ENCODE peak calls at places on chromosomes 7 and 10, in five cellular contexts. One of them, this sample, is unnamed. For H3K36me3 and H3K4me1, the result is how much of the 10 kb centered on the place peaks cover.

GRCh38 chr10:72645263-72645858 is 19.5 kb upstream of the MICU1 start:
- DNase-seq in GM23248: no peak
- DNase-seq in pancreas: no peak
- DNase-seq in Panc1: no peak
- DNase-seq in thoracic aorta: no peak
- DNase-seq in this sample: no peak

GRCh38 chr7:127909424-127910152 is 121.6 kb downstream of the LRRC4 start:
- DNase-seq in pancreas: no peak
- DNase-seq in GM23248: no peak
- DNase-seq in Panc1: no peak
- DNase-seq in thoracic aorta: no peak
- DNase-seq in this sample: no peak

GRCh38 chr10:119416855-119417254 is 125.7 kb downstream of the RGS10 start:
- DNase-seq in thoracic aorta: no peak
- DNase-seq in GM23248: peak
- DNase-seq in Panc1: peak
- DNase-seq in pancreas: peak
- DNase-seq in this sample: peak

GRCh38 chr7:79786187-79786586 is 332.7 kb upstream of the MAGI2 start:
- DNase-seq in pancreas: no peak
- DNase-seq in thoracic aorta: no peak
- DNase-seq in Panc1: no peak
- DNase-seq in GM23248: peak
- DNase-seq in this sample: no peak

GRCh38 chr10:95485445-95485844 is 75.7 kb downstream of the SORBS1 start:
- DNase-seq in Panc1: no peak
- DNase-seq in GM23248: peak
- DNase-seq in pancreas: no peak
- DNase-seq in thoracic aorta: no peak
- DNase-seq in this sample: no peak

GRCh38 chr7:46682841-46683624 is 762.0 kb upstream of the IGFBP3 start:
- DNase-seq in pancreas: no peak
- DNase-seq in GM23248: peak
- DNase-seq in Panc1: no peak
- DNase-seq in thoracic aorta: no peak
- DNase-seq in this sample: no peak

GRCh38 chr7:36658603-36659516 is 65.4 kb downstream of the AOAH start:
- DNase-seq in thoracic aorta: no peak
- DNase-seq in pancreas: no peak
- DNase-seq in Panc1: peak
- DNase-seq in GM23248: peak
- DNase-seq in this sample: peak

GRCh38 chr7:29239638-29240037 is 45.1 kb downstream of the CHN2 start:
- DNase-seq in pancreas: no peak
- DNase-seq in Panc1: no peak
- DNase-seq in thoracic aorta: no peak
- DNase-seq in GM23248: peak
- DNase-seq in this sample: no peak

GRCh38 chr7:79339208-79339925 is 114.1 kb downstream of the MAGI2 start:
- DNase-seq in pancreas: no peak
- DNase-seq in GM23248: no peak
- DNase-seq in thoracic aorta: no peak
- DNase-seq in Panc1: no peak
- DNase-seq in this sample: no peak

GRCh38 chr10:580796-581195 is 108.7 kb downstream of the DIP2C start:
- DNase-seq in pancreas: no peak
- DNase-seq in GM23248: peak
- DNase-seq in Panc1: no peak
- DNase-seq in thoracic aorta: no peak
- DNase-seq in this sample: no peak

GRCh38 chr7:76386691-76387260 is 22.7 kb downstream of the SSC4D start:
- DNase-seq in GM23248: peak
- DNase-seq in thoracic aorta: no peak
- DNase-seq in pancreas: no peak
- DNase-seq in Panc1: no peak
- DNase-seq in this sample: no peak

GRCh38 chr10:44975487-44976331 is 2.9 kb downstream of the DEPP1 start:
- DNase-seq in thoracic aorta: no peak
- DNase-seq in GM23248: peak
- DNase-seq in Panc1: no peak
- DNase-seq in pancreas: peak
- DNase-seq in this sample: peak

GRCh38 chr7:73699370-73700069 is 16.1 kb downstream of the BUD23 start:
- DNase-seq in pancreas: no peak
- DNase-seq in GM23248: no peak
- DNase-seq in thoracic aorta: no peak
- DNase-seq in Panc1: no peak
- DNase-seq in this sample: no peak

GRCh38 chr10:58588673-58589265 is 76.1 kb downstream of the BICC1 start:
- DNase-seq in Panc1: no peak
- DNase-seq in GM23248: no peak
- DNase-seq in thoracic aorta: no peak
- DNase-seq in pancreas: peak
- DNase-seq in this sample: peak

GRCh38 chr10:125064681-125065492 is 95.5 kb downstream of the CTBP2 start:
- DNase-seq in thoracic aorta: no peak
- DNase-seq in Panc1: no peak
- DNase-seq in GM23248: peak
- DNase-seq in pancreas: peak
- DNase-seq in this sample: peak

GRCh38 chr7:159083698-159084068 is 61.0 kb downstream of the VIPR2 start:
- DNase-seq in Panc1: no peak
- DNase-seq in GM23248: no peak
- DNase-seq in thoracic aorta: no peak
- DNase-seq in pancreas: peak
- DNase-seq in this sample: no peak

DNA sequence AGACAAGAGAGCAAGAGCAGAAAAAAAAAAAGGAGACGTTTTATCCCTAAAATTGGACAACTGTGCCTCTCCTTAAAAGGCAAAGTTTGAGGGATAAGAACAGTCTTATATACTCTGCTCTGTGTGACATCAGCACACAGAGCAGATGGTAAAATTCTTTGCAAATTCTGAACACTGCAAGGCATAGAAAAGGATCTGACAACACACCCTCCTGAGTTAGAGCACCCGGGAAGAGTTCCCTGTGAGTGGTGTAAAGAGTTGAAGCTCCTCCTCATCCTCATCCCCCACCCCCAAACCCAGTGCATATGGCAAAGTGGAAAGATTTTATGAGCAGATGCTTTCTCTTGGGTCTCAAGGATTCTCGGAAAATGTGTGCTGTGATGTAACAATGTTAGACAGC is 39.9 kb upstream of the DGKI start:
- DNase-seq in thoracic aorta: no peak
- DNase-seq in Panc1: no peak
- DNase-seq in pancreas: no peak
- DNase-seq in GM23248: peak
- DNase-seq in this sample: no peak
- H3K36me3 ChIP-seq in thoracic aorta: under half
- H3K36me3 ChIP-seq in Panc1: under half
- H3K36me3 ChIP-seq in pancreas: under half
- H3K36me3 ChIP-seq in GM23248: half or more
- H3K36me3 ChIP-seq in this sample: under half

GRCh38 chr7:130843703-130844102 is 109.7 kb upstream of the KLF14 start:
- DNase-seq in pancreas: no peak
- DNase-seq in thoracic aorta: no peak
- DNase-seq in Panc1: no peak
- DNase-seq in GM23248: no peak
- DNase-seq in this sample: no peak

GRCh38 chr7:130840599-130840998 is 106.6 kb upstream of the KLF14 start:
- DNase-seq in Panc1: no peak
- DNase-seq in thoracic aorta: no peak
- DNase-seq in GM23248: no peak
- DNase-seq in pancreas: no peak
- DNase-seq in this sample: no peak

GRCh38 chr7:130841416-130841815 is 107.4 kb upstream of the KLF14 start:
- DNase-seq in GM23248: no peak
- DNase-seq in Panc1: no peak
- DNase-seq in pancreas: no peak
- DNase-seq in thoracic aorta: no peak
- DNase-seq in this sample: no peak

GRCh38 chr7:130845581-130846085 is 111.6 kb upstream of the KLF14 start:
- DNase-seq in Panc1: no peak
- DNase-seq in pancreas: no peak
- DNase-seq in GM23248: peak
- DNase-seq in thoracic aorta: no peak
- DNase-seq in this sample: no peak

DNA sequence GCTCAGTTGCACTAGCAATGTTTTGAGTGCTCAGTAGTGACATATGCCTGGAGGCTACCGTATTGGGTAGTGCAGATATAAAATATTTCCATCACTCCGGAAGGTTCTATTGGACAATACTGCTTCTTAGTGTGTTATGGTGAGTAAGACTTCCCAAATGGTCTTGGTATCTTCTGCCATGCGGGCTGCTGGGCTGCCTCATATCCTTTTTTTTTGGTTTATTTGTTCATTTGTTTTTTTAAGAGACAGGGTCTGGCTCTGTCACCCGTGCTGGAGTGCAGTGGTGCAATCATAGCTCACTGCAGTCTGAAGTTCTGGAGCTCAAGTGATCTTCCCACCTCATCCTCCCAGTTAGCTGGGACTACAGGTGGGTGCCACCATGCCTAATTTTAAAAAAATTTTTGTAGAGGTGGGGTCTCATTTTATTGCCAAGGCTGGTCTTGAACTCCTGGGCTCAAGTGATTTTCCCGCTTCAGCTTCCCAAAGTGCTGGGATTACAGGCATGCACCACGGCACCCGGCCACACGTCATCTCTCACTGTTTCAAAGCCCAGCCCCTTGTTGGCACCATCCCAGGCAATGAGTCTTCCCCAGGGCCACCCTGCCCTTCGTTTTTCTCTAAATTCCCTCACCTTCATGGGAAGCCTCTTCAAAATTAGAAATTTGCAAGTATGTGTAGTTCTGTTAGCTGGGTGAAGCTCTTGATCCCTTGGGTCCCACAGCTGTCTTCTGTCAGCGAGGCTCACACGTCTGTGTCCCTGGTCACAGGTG is 111.0 kb upstream of the KLF14 start:
- DNase-seq in thoracic aorta: no peak
- DNase-seq in GM23248: peak
- DNase-seq in pancreas: no peak
- DNase-seq in Panc1: no peak
- DNase-seq in this sample: peak
- H3K27ac ChIP-seq in thoracic aorta: no peak
- H3K27ac ChIP-seq in GM23248: peak
- H3K27ac ChIP-seq in pancreas: no peak
- H3K27ac ChIP-seq in Panc1: no peak
- H3K27ac ChIP-seq in this sample: no peak

GRCh38 chr10:131200856-131201470 is 110.6 kb downstream of the TCERG1L start:
- DNase-seq in thoracic aorta: no peak
- DNase-seq in pancreas: peak
- DNase-seq in Panc1: no peak
- DNase-seq in GM23248: no peak
- DNase-seq in this sample: no peak

GRCh38 chr10:131199646-131200045 is 111.9 kb downstream of the TCERG1L start:
- DNase-seq in Panc1: no peak
- DNase-seq in GM23248: no peak
- DNase-seq in pancreas: peak
- DNase-seq in thoracic aorta: no peak
- DNase-seq in this sample: no peak

GRCh38 chr10:131196176-131196885 is 115.2 kb downstream of the TCERG1L start:
- DNase-seq in GM23248: no peak
- DNase-seq in thoracic aorta: no peak
- DNase-seq in pancreas: peak
- DNase-seq in Panc1: no peak
- DNase-seq in this sample: no peak

GRCh38 chr10:131198843-131199242 is 112.7 kb downstream of the TCERG1L start:
- DNase-seq in GM23248: no peak
- DNase-seq in Panc1: no peak
- DNase-seq in thoracic aorta: no peak
- DNase-seq in pancreas: peak
- DNase-seq in this sample: no peak

GRCh38 chr10:131198401-131198800 is 113.1 kb downstream of the TCERG1L start:
- DNase-seq in thoracic aorta: no peak
- DNase-seq in GM23248: no peak
- DNase-seq in pancreas: peak
- DNase-seq in Panc1: no peak
- DNase-seq in this sample: no peak
- H3K4me1 ChIP-seq in thoracic aorta: under half
- H3K4me1 ChIP-seq in GM23248: under half
- H3K4me1 ChIP-seq in pancreas: under half
- H3K4me1 ChIP-seq in Panc1: under half
- H3K4me1 ChIP-seq in this sample: under half

GRCh38 chr7:44465490-44465889 is 25.0 kb downstream of the NUDCD3 start:
- DNase-seq in thoracic aorta: no peak
- DNase-seq in GM23248: no peak
- DNase-seq in Panc1: no peak
- DNase-seq in pancreas: no peak
- DNase-seq in this sample: no peak

GRCh38 chr7:44466300-44467216 is 23.9 kb downstream of the NUDCD3 start:
- DNase-seq in Panc1: no peak
- DNase-seq in pancreas: no peak
- DNase-seq in GM23248: peak
- DNase-seq in thoracic aorta: no peak
- DNase-seq in this sample: peak

GRCh38 chr7:44469461-44469860 is 21.0 kb downstream of the NUDCD3 start:
- DNase-seq in Panc1: no peak
- DNase-seq in pancreas: no peak
- DNase-seq in thoracic aorta: no peak
- DNase-seq in GM23248: peak
- DNase-seq in this sample: no peak

GRCh38 chr7:44470080-44470479 is 20.4 kb downstream of the NUDCD3 start:
- DNase-seq in Panc1: no peak
- DNase-seq in GM23248: no peak
- DNase-seq in thoracic aorta: no peak
- DNase-seq in pancreas: no peak
- DNase-seq in this sample: peak

GRCh38 chr7:44467217-44467548 is 23.3 kb downstream of the NUDCD3 start:
- DNase-seq in pancreas: no peak
- DNase-seq in Panc1: no peak
- DNase-seq in thoracic aorta: no peak
- DNase-seq in GM23248: no peak
- DNase-seq in this sample: no peak
- H3K36me3 ChIP-seq in pancreas: under half
- H3K36me3 ChIP-seq in Panc1: under half
- H3K36me3 ChIP-seq in thoracic aorta: under half
- H3K36me3 ChIP-seq in GM23248: under half
- H3K36me3 ChIP-seq in this sample: under half

DNA sequence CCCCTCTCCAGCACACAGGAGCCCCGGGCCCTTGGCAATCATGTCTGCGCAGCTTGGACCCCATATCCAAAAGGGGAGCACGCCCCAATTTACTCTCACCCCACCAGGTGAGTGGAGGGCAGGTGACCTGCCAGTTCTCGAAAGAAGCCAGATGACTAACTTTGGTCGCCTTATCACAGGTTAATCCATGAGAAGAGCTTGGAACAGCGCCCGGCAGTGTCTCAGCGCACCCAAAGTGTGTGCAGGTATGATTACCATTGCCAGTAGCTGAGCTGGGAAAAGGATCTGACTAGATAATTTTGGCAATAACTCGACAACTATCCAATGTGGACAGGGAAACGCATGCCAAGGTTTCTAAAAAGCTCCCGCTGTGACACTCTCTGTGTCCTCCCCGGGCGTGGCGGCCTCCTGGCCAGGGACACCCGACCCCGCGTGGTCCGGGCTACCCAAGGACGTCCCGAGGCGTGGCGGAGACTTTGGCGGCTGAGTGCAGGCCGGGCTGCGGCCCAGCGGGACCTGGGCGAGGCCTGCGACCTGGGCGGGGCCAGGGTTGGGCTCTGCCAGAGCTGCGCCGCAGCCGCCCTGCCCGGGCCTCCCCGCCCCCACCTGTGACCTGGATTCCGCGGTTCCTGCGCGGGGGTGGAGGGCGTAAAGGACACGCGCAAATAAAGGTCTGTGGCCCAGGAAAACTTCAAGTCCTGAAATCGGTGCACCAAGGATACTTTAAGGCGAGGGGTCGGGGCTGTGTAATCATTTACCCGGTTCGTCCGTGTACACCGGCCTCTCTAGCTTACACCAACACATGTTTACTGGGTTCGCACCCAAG is 13.7 kb upstream of the WAPL start:
- DNase-seq in pancreas: peak
- DNase-seq in GM23248: peak
- DNase-seq in thoracic aorta: no peak
- DNase-seq in Panc1: peak
- DNase-seq in this sample: peak
- H3K27ac ChIP-seq in pancreas: peak
- H3K27ac ChIP-seq in GM23248: no peak
- H3K27ac ChIP-seq in thoracic aorta: no peak
- H3K27ac ChIP-seq in Panc1: peak
- H3K27ac ChIP-seq in this sample: no peak